ENCODE peak calls at places on chromosomes 11 and 22, in five cellular contexts. One of them, this sample, is unnamed.

GRCh38 chr22:31586137-31586920 is 75.7 kb downstream of the PISD start:
- DNase-seq in activated T-helper 1 cell treated with Interleukin-2 at 50 U/mL for 16 hours: no peak
- DNase-seq in tibial artery: no peak
- DNase-seq in NCI-H1092 treated with DMSO at 0.1 percent for 48 hours: no peak
- DNase-seq in A172: no peak
- DNase-seq in this sample: peak; percentile 22

GRCh38 chr22:50691521-50691920 is 18.9 kb downstream of the SHANK3 start:
- DNase-seq in activated T-helper 1 cell treated with Interleukin-2 at 50 U/mL for 16 hours: no peak
- DNase-seq in tibial artery: no peak
- DNase-seq in NCI-H1092 treated with DMSO at 0.1 percent for 48 hours: no peak
- DNase-seq in A172: peak; percentile 36
- DNase-seq in this sample: peak; percentile 70

GRCh38 chr11:75351541-75352416 is at the start of gene ARRB1:
- DNase-seq in activated T-helper 1 cell treated with Interleukin-2 at 50 U/mL for 16 hours: peak; percentile 50
- DNase-seq in tibial artery: peak; percentile 76
- DNase-seq in NCI-H1092 treated with DMSO at 0.1 percent for 48 hours: peak; percentile 58
- DNase-seq in A172: no peak
- DNase-seq in this sample: peak; percentile 58

GRCh38 chr22:50434849-50435700 is 39.8 kb downstream of the SBF1 start:
- DNase-seq in activated T-helper 1 cell treated with Interleukin-2 at 50 U/mL for 16 hours: no peak
- DNase-seq in tibial artery: no peak
- DNase-seq in NCI-H1092 treated with DMSO at 0.1 percent for 48 hours: no peak
- DNase-seq in A172: no peak
- DNase-seq in this sample: no peak

GRCh38 chr22:37260939-37261338 is 16.9 kb upstream of the RAC2 start:
- DNase-seq in activated T-helper 1 cell treated with Interleukin-2 at 50 U/mL for 16 hours: peak; percentile 35
- DNase-seq in tibial artery: no peak
- DNase-seq in NCI-H1092 treated with DMSO at 0.1 percent for 48 hours: peak; percentile 52
- DNase-seq in A172: no peak
- DNase-seq in this sample: peak; percentile 39

GRCh38 chr11:28871090-28871489 is 762.9 kb downstream of the METTL15 start:
- DNase-seq in activated T-helper 1 cell treated with Interleukin-2 at 50 U/mL for 16 hours: no peak
- DNase-seq in tibial artery: no peak
- DNase-seq in NCI-H1092 treated with DMSO at 0.1 percent for 48 hours: no peak
- DNase-seq in A172: no peak
- DNase-seq in this sample: no peak

GRCh38 chr11:110349109-110349996 is 52.9 kb upstream of the RDX start:
- DNase-seq in activated T-helper 1 cell treated with Interleukin-2 at 50 U/mL for 16 hours: no peak
- DNase-seq in tibial artery: no peak
- DNase-seq in NCI-H1092 treated with DMSO at 0.1 percent for 48 hours: no peak
- DNase-seq in A172: no peak
- DNase-seq in this sample: no peak

GRCh38 chr11:62501432-62501891 is 45.1 kb downstream of the AHNAK start:
- DNase-seq in activated T-helper 1 cell treated with Interleukin-2 at 50 U/mL for 16 hours: no peak
- DNase-seq in tibial artery: no peak
- DNase-seq in NCI-H1092 treated with DMSO at 0.1 percent for 48 hours: peak; percentile 67
- DNase-seq in A172: peak; percentile 60
- DNase-seq in this sample: peak; percentile 47

GRCh38 chr11:46696212-46696558 is 4.2 kb downstream of the ARHGAP1 start:
- DNase-seq in activated T-helper 1 cell treated with Interleukin-2 at 50 U/mL for 16 hours: no peak
- DNase-seq in tibial artery: peak; percentile 88
- DNase-seq in NCI-H1092 treated with DMSO at 0.1 percent for 48 hours: peak; percentile 78
- DNase-seq in A172: no peak
- DNase-seq in this sample: no peak

GRCh38 chr11:118938491-118939411 is 13.0 kb upstream of the BCL9L start:
- DNase-seq in activated T-helper 1 cell treated with Interleukin-2 at 50 U/mL for 16 hours: no peak
- DNase-seq in tibial artery: no peak
- DNase-seq in NCI-H1092 treated with DMSO at 0.1 percent for 48 hours: no peak
- DNase-seq in A172: peak; percentile 74
- DNase-seq in this sample: no peak

GRCh38 chr11:122754553-122755322 is 83.6 kb upstream of the CRTAM start:
- DNase-seq in activated T-helper 1 cell treated with Interleukin-2 at 50 U/mL for 16 hours: no peak
- DNase-seq in tibial artery: no peak
- DNase-seq in NCI-H1092 treated with DMSO at 0.1 percent for 48 hours: no peak
- DNase-seq in A172: no peak
- DNase-seq in this sample: no peak

GRCh38 chr22:47567126-47567730 is 804.8 kb downstream of the TBC1D22A start:
- DNase-seq in activated T-helper 1 cell treated with Interleukin-2 at 50 U/mL for 16 hours: no peak
- DNase-seq in tibial artery: no peak
- DNase-seq in NCI-H1092 treated with DMSO at 0.1 percent for 48 hours: no peak
- DNase-seq in A172: no peak
- DNase-seq in this sample: no peak

GRCh38 chr22:39634530-39635399 is 64.2 kb downstream of the CACNA1I start:
- DNase-seq in activated T-helper 1 cell treated with Interleukin-2 at 50 U/mL for 16 hours: no peak
- DNase-seq in tibial artery: no peak
- DNase-seq in NCI-H1092 treated with DMSO at 0.1 percent for 48 hours: no peak
- DNase-seq in A172: peak; percentile 83
- DNase-seq in this sample: no peak

GRCh38 chr11:77086521-77087472 is 15.8 kb upstream of the OMP start:
- DNase-seq in activated T-helper 1 cell treated with Interleukin-2 at 50 U/mL for 16 hours: no peak
- DNase-seq in tibial artery: peak; percentile 57
- DNase-seq in NCI-H1092 treated with DMSO at 0.1 percent for 48 hours: no peak
- DNase-seq in A172: no peak
- DNase-seq in this sample: no peak

GRCh38 chr11:129061466-129062194 is 119.0 kb upstream of the TP53AIP1 start:
- DNase-seq in activated T-helper 1 cell treated with Interleukin-2 at 50 U/mL for 16 hours: no peak
- DNase-seq in tibial artery: no peak
- DNase-seq in NCI-H1092 treated with DMSO at 0.1 percent for 48 hours: no peak
- DNase-seq in A172: peak; percentile 79
- DNase-seq in this sample: no peak

GRCh38 chr11:9091044-9091936 is at the start of gene SCUBE2:
- DNase-seq in activated T-helper 1 cell treated with Interleukin-2 at 50 U/mL for 16 hours: no peak
- DNase-seq in tibial artery: no peak
- DNase-seq in NCI-H1092 treated with DMSO at 0.1 percent for 48 hours: no peak
- DNase-seq in A172: no peak
- DNase-seq in this sample: no peak

GRCh38 chr11:46895821-46896220 is 22.5 kb downstream of the LRP4 start:
- DNase-seq in activated T-helper 1 cell treated with Interleukin-2 at 50 U/mL for 16 hours: no peak
- DNase-seq in tibial artery: no peak
- DNase-seq in NCI-H1092 treated with DMSO at 0.1 percent for 48 hours: peak; percentile 80
- DNase-seq in A172: no peak
- DNase-seq in this sample: peak; percentile 92

This sample was measured in G401.